ENCODE peak calls at places on chromosomes 1 and 21, in seven cellular contexts. A, U, Q, S, H, C and K are unnamed samples.
A peak's percentile ranks its signal among the peaks of the same experiment; 100 is the strongest.

GRCh38 chr1:97947751-97948150 is 26.9 kb upstream of the DPYD start:
- DNase-seq in U (no peak), A (no peak), Q (no peak), H (no peak), S (no peak), C (no peak), K (no peak)

GRCh38 chr21:41712201-41712600 is 54.7 kb downstream of the RIPK4 start:
- DNase-seq in A (no peak), S (no peak), Q (no peak), H (no peak), C (no peak), U (no peak), K (no peak)

GRCh38 chr21:29187939-29188338 is 57.5 kb downstream of the MAP3K7CL start:
- DNase-seq in H (no peak), U (no peak), S (peak; percentile 59), A (no peak), C (peak; percentile 66), Q (no peak), K (no peak)

GRCh38 chr1:15993666-15994065 is 10.4 kb upstream of the SRARP start:
- DNase-seq in A (no peak), U (no peak), S (no peak), H (no peak), Q (no peak), C (no peak), K (no peak)

GRCh38 chr1:109266965-109267364 is 16.0 kb downstream of the PSRC1 start:
- DNase-seq in C (no peak), H (no peak), S (no peak), A (no peak), Q (no peak), U (no peak), K (no peak)

GRCh38 chr21:42456457-42456856 is 39.6 kb downstream of the RSPH1 start:
- DNase-seq in S (no peak), U (no peak), Q (no peak), A (no peak), C (no peak), H (no peak), K (no peak)

GRCh38 chr1:226674892-226675719 is 64.0 kb downstream of the ITPKB start:
- DNase-seq in A (peak; percentile 71), H (no peak), Q (no peak), S (no peak), C (no peak), U (no peak), K (no peak)

GRCh38 chr1:107548276-107548675 is 407.4 kb downstream of the NTNG1 start:
- DNase-seq in S (no peak), A (no peak), U (no peak), C (no peak), H (no peak), Q (no peak), K (no peak)

GRCh38 chr21:14755086-14755485 is 209.0 kb upstream of the SAMSN1 start:
- DNase-seq in S (no peak), C (no peak), U (no peak), H (no peak), Q (no peak), A (no peak), K (no peak)

DNA sequence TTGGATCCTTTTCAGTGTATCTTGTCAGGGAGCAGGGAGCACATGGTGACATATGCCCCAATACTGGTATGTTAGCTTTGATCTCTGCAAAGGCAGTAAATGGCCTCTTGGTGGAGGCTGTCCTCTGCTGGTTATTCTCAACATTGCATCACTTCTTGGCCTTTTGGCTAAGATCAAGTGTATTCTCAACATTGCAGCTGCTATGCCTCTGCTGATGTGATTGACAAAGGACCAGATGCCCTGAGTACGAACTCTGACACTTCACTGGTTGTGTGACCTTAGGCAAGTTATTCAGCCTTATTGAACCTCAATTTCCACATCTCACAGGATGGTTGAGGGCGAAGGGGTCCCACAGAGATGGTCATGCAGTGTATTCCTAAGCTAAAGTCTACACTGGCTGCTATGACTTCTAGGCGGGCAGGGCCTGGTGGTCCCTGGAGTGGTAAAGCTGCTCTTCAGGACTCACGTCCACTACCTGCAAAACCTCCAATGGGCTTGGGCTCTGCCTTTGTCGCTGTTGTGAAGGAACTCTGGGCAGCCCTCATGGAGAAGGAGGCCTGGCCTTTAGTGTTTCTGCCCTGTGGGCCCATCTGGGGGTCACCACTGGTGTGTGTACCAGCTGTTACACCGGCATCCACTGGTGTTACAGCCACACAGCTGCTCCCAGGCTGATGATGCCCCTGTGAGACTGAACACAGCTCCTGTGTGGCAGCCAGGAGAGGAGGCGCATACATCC is 64.8 kb downstream of the DNTTIP2 start:
- DNase-seq in C (peak; percentile 79), Q (peak; percentile 61), U (peak; percentile 67), A (peak; percentile 40), H (peak; percentile 52), S (peak; percentile 82), K (peak; percentile 87)
- H3K4me1 ChIP-seq in C (peaks cover 30% of the 10 kb centered on the region), Q (peaks cover 45% of the 10 kb centered on the region), U (peaks cover 8% of the 10 kb centered on the region), A (peaks cover 8% of the 10 kb centered on the region), H (no peaks in the 10 kb centered on the region), S (peaks cover 34% of the 10 kb centered on the region), K (peaks cover 7% of the 10 kb centered on the region)

DNA sequence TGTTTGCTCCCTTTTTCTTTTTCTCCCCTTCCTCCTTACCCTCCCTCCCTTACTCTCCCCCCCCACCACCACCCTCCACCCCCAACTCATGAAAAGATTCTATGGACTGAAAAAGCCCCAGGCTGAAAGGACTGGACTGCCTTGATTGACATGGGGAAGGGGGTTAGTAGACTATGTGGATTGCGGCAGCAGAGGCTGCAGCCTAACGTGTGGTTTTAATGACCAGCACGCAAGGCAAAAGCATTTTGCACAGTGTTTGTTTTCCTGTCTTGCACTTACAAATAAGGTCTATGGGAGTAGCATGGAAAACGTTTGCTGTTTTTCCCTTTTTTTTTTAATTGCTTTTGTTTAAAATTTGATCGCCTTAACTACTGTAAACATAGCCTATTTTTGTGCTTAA is 5.5 kb downstream of the ZBTB18 start:
- DNase-seq in Q (no peak), H (no peak), A (no peak), C (no peak), S (no peak), U (no peak), K (no peak)
- TF ChIP-seq SIN3A in Q (no peak), H (no peak), A (no peak), C (no peak), S (no peak), U (no peak), K (no peak)

GRCh38 chr1:58683519-58683918 is 16.3 kb downstream of the MYSM1 start:
- DNase-seq in C (no peak), Q (no peak), S (no peak), U (no peak), A (no peak), H (no peak), K (no peak)

GRCh38 chr1:58679463-58679862 is 20.4 kb downstream of the MYSM1 start:
- DNase-seq in H (no peak), U (no peak), S (no peak), C (no peak), Q (no peak), A (no peak), K (no peak)
- H3K4me1 ChIP-seq in H (no peaks in the 10 kb centered on the region), U (no peaks in the 10 kb centered on the region), S (no peaks in the 10 kb centered on the region), C (no peaks in the 10 kb centered on the region), Q (no peaks in the 10 kb centered on the region), A (no peaks in the 10 kb centered on the region), K (no peaks in the 10 kb centered on the region)

DNA sequence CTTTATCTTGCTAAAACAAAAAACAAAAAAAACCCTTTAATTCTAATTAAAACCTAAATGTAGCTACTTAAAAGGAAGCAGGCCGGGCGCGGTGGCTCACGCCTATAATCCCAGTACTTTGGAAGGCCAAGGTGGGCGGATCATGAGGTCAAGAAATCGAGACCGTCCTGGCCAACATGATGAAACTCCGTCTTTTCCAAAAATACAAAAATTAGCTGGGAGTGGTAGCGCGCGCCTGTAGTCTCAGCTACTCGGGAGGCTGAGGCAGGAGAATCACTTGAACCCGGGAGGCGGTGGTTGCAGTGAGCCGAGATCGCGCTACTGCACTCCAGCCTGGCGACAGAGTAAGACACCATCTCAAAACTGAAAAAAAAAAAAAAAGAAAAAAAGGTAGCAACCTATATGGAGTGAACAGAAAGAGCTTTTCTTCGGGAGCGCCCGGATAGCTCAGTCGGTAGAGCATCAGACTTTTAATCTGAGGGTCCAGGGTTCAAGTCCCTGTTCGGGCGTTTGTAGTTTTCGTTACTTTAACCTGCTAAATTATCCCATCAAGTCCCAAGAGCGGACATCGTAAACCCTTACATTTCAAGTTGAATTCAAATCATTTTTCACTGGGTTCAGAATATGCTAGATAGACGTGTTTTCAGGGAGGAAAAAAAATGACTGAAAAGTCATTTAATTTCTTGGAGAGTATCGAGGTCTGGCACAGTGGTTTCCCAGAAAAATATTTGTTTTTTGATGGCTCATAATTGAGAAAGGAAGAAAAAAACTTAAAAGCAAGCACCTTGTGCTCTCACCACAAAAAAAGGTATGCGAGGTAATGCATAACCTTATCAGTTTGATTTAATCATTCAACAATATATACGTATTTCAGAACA is 9.9 kb upstream of the MDM4 start:
- DNase-seq in Q (peak; percentile 33), H (peak; percentile 76), U (peak; percentile 87), A (peak; percentile 88), C (peak; percentile 91), S (peak; percentile 88), K (peak; percentile 92)
- TF ChIP-seq SIN3A in Q (no peak), H (peak; percentile 52), U (peak; percentile 65), A (no peak), C (peak; percentile 31), S (no peak), K (no peak)